ENCODE peak calls at places on chromosomes 1 and 21, in eight cellular contexts. One of them, this sample, is unnamed.

GRCh38 chr21:32770514-32771133 is 931 bp downstream of the PAXBP1 start:
- DNase-seq in psoas muscle: no peak
- DNase-seq in GM12865: peak; percentile 8
- DNase-seq in endodermal cell: no peak
- DNase-seq in WTC11: no peak
- DNase-seq in BE2C: no peak
- DNase-seq in CD8-positive, alpha-beta T cell: no peak
- DNase-seq in cardiac muscle cell: no peak
- DNase-seq in this sample: no peak

GRCh38 chr1:181089777-181090505 is 1.4 kb downstream of the IER5 start:
- DNase-seq in cardiac muscle cell: peak; percentile 77
- DNase-seq in GM12865: peak; percentile 89
- DNase-seq in BE2C: peak; percentile 68
- DNase-seq in CD8-positive, alpha-beta T cell: peak; percentile 48
- DNase-seq in endodermal cell: peak; percentile 85
- DNase-seq in psoas muscle: peak; percentile 93
- DNase-seq in WTC11: peak; percentile 63
- DNase-seq in this sample: peak; percentile 71

GRCh38 chr1:108050911-108051624 is 86.1 kb upstream of the VAV3 start:
- DNase-seq in CD8-positive, alpha-beta T cell: no peak
- DNase-seq in BE2C: no peak
- DNase-seq in GM12865: no peak
- DNase-seq in psoas muscle: no peak
- DNase-seq in WTC11: no peak
- DNase-seq in endodermal cell: peak; percentile 62
- DNase-seq in cardiac muscle cell: no peak
- DNase-seq in this sample: no peak

GRCh38 chr1:58035523-58035922 is 511.0 kb downstream of the OMA1 start:
- DNase-seq in psoas muscle: no peak
- DNase-seq in endodermal cell: peak; percentile 63
- DNase-seq in cardiac muscle cell: peak; percentile 1
- DNase-seq in BE2C: no peak
- DNase-seq in GM12865: no peak
- DNase-seq in WTC11: peak; percentile 30
- DNase-seq in CD8-positive, alpha-beta T cell: no peak
- DNase-seq in this sample: no peak

GRCh38 chr1:45325816-45326506 is 734 bp upstream of the HPDL start:
- DNase-seq in WTC11: no peak
- DNase-seq in CD8-positive, alpha-beta T cell: no peak
- DNase-seq in cardiac muscle cell: peak; percentile 38
- DNase-seq in GM12865: no peak
- DNase-seq in BE2C: no peak
- DNase-seq in endodermal cell: peak; percentile 46
- DNase-seq in psoas muscle: no peak
- DNase-seq in this sample: no peak

GRCh38 chr1:237879195-237879594 is 11.5 kb downstream of the ZP4 start:
- DNase-seq in CD8-positive, alpha-beta T cell: no peak
- DNase-seq in psoas muscle: no peak
- DNase-seq in GM12865: no peak
- DNase-seq in endodermal cell: peak; percentile 6
- DNase-seq in BE2C: no peak
- DNase-seq in WTC11: no peak
- DNase-seq in cardiac muscle cell: no peak
- DNase-seq in this sample: no peak

GRCh38 chr1:55064071-55064581 is 24.8 kb downstream of the PCSK9 start:
- DNase-seq in endodermal cell: peak; percentile 69
- DNase-seq in cardiac muscle cell: peak; percentile 30
- DNase-seq in psoas muscle: no peak
- DNase-seq in BE2C: peak; percentile 40
- DNase-seq in GM12865: peak; percentile 28
- DNase-seq in WTC11: no peak
- DNase-seq in CD8-positive, alpha-beta T cell: no peak
- DNase-seq in this sample: no peak

GRCh38 chr1:229199261-229199850 is 71.6 kb upstream of the RAB4A start:
- DNase-seq in psoas muscle: no peak
- DNase-seq in GM12865: no peak
- DNase-seq in BE2C: no peak
- DNase-seq in cardiac muscle cell: no peak
- DNase-seq in endodermal cell: no peak
- DNase-seq in CD8-positive, alpha-beta T cell: no peak
- DNase-seq in WTC11: no peak
- DNase-seq in this sample: no peak

GRCh38 chr1:18882511-18882910 is 19.8 kb downstream of the ALDH4A1 start:
- DNase-seq in CD8-positive, alpha-beta T cell: no peak
- DNase-seq in cardiac muscle cell: peak; percentile 14
- DNase-seq in endodermal cell: no peak
- DNase-seq in WTC11: no peak
- DNase-seq in psoas muscle: no peak
- DNase-seq in GM12865: no peak
- DNase-seq in BE2C: no peak
- DNase-seq in this sample: no peak

GRCh38 chr1:207510444-207510843 is 14.5 kb downstream of the CR1 start:
- DNase-seq in BE2C: no peak
- DNase-seq in GM12865: no peak
- DNase-seq in WTC11: no peak
- DNase-seq in endodermal cell: no peak
- DNase-seq in psoas muscle: no peak
- DNase-seq in CD8-positive, alpha-beta T cell: no peak
- DNase-seq in cardiac muscle cell: no peak
- DNase-seq in this sample: no peak

GRCh38 chr1:153624965-153625611 is 2.2 kb downstream of the S100A13 start:
- DNase-seq in CD8-positive, alpha-beta T cell: no peak
- DNase-seq in cardiac muscle cell: no peak
- DNase-seq in endodermal cell: no peak
- DNase-seq in psoas muscle: no peak
- DNase-seq in WTC11: no peak
- DNase-seq in BE2C: no peak
- DNase-seq in GM12865: no peak
- DNase-seq in this sample: no peak

GRCh38 chr1:203148579-203148978 is 21.1 kb downstream of the ADORA1 start:
- DNase-seq in endodermal cell: peak; percentile 41
- DNase-seq in CD8-positive, alpha-beta T cell: no peak
- DNase-seq in GM12865: no peak
- DNase-seq in cardiac muscle cell: no peak
- DNase-seq in psoas muscle: no peak
- DNase-seq in WTC11: no peak
- DNase-seq in BE2C: no peak
- DNase-seq in this sample: no peak

GRCh38 chr1:34681481-34682451 is 73.1 kb upstream of the GJB5 start:
- DNase-seq in BE2C: peak; percentile 30
- DNase-seq in WTC11: peak; percentile 89
- DNase-seq in endodermal cell: peak; percentile 96
- DNase-seq in psoas muscle: no peak
- DNase-seq in cardiac muscle cell: peak; percentile 48
- DNase-seq in GM12865: peak; percentile 54
- DNase-seq in CD8-positive, alpha-beta T cell: no peak
- DNase-seq in this sample: no peak

GRCh38 chr1:156694563-156694962 is 10.8 kb downstream of the CRABP2 start:
- DNase-seq in CD8-positive, alpha-beta T cell: no peak
- DNase-seq in psoas muscle: no peak
- DNase-seq in WTC11: no peak
- DNase-seq in GM12865: no peak
- DNase-seq in endodermal cell: no peak
- DNase-seq in BE2C: no peak
- DNase-seq in cardiac muscle cell: no peak
- DNase-seq in this sample: no peak

GRCh38 chr1:4726620-4727341 is 72.4 kb downstream of the AJAP1 start:
- DNase-seq in WTC11: no peak
- DNase-seq in BE2C: peak; percentile 63
- DNase-seq in cardiac muscle cell: no peak
- DNase-seq in endodermal cell: no peak
- DNase-seq in CD8-positive, alpha-beta T cell: no peak
- DNase-seq in psoas muscle: no peak
- DNase-seq in GM12865: no peak
- DNase-seq in this sample: no peak

GRCh38 chr1:30743584-30744059 is 14.0 kb downstream of the LAPTM5 start:
- DNase-seq in GM12865: peak; percentile 93
- DNase-seq in CD8-positive, alpha-beta T cell: peak; percentile 43
- DNase-seq in psoas muscle: no peak
- DNase-seq in BE2C: no peak
- DNase-seq in endodermal cell: no peak
- DNase-seq in WTC11: no peak
- DNase-seq in cardiac muscle cell: no peak
- DNase-seq in this sample: no peak

GRCh38 chr1:197180252-197180878 is 33.9 kb upstream of the ASPM start:
- DNase-seq in GM12865: peak; percentile 47
- DNase-seq in BE2C: no peak
- DNase-seq in psoas muscle: no peak
- DNase-seq in endodermal cell: no peak
- DNase-seq in cardiac muscle cell: peak; percentile 71
- DNase-seq in CD8-positive, alpha-beta T cell: no peak
- DNase-seq in WTC11: no peak
- DNase-seq in this sample: no peak

GRCh38 chr1:1573843-1574720 is 581 bp downstream of the SSU72 start:
- DNase-seq in endodermal cell: peak; percentile 86
- DNase-seq in GM12865: peak; percentile 77
- DNase-seq in psoas muscle: peak; percentile 84
- DNase-seq in BE2C: peak; percentile 69
- DNase-seq in WTC11: peak; percentile 67
- DNase-seq in CD8-positive, alpha-beta T cell: no peak
- DNase-seq in cardiac muscle cell: peak; percentile 75
- DNase-seq in this sample: no peak

GRCh38 chr1:154955039-154955717 is 721 bp downstream of the PBXIP1 start:
- DNase-seq in BE2C: peak; percentile 57
- DNase-seq in WTC11: peak; percentile 49
- DNase-seq in endodermal cell: peak; percentile 81
- DNase-seq in cardiac muscle cell: peak; percentile 83
- DNase-seq in GM12865: peak; percentile 95
- DNase-seq in psoas muscle: peak; percentile 71
- DNase-seq in CD8-positive, alpha-beta T cell: peak; percentile 86
- DNase-seq in this sample: no peak

GRCh38 chr1:111290640-111291039 is at the start of gene CHIA:
- DNase-seq in endodermal cell: no peak
- DNase-seq in cardiac muscle cell: peak; percentile 27
- DNase-seq in CD8-positive, alpha-beta T cell: no peak
- DNase-seq in psoas muscle: no peak
- DNase-seq in WTC11: no peak
- DNase-seq in GM12865: no peak
- DNase-seq in BE2C: no peak
- DNase-seq in this sample: no peak

GRCh38 chr1:223706077-223706988 is 6.0 kb upstream of the CAPN2 start:
- DNase-seq in endodermal cell: peak; percentile 51
- DNase-seq in GM12865: no peak
- DNase-seq in CD8-positive, alpha-beta T cell: no peak
- DNase-seq in WTC11: no peak
- DNase-seq in psoas muscle: no peak
- DNase-seq in cardiac muscle cell: peak; percentile 96
- DNase-seq in BE2C: peak; percentile 55
- DNase-seq in this sample: no peak

GRCh38 chr1:54341763-54342162 is 64.4 kb downstream of the SSBP3 start:
- DNase-seq in cardiac muscle cell: no peak
- DNase-seq in CD8-positive, alpha-beta T cell: no peak
- DNase-seq in BE2C: no peak
- DNase-seq in GM12865: no peak
- DNase-seq in endodermal cell: no peak
- DNase-seq in psoas muscle: no peak
- DNase-seq in WTC11: no peak
- DNase-seq in this sample: no peak

GRCh38 chr1:225668222-225668621 is 15.3 kb upstream of the ENAH start:
- DNase-seq in WTC11: no peak
- DNase-seq in GM12865: no peak
- DNase-seq in endodermal cell: no peak
- DNase-seq in BE2C: no peak
- DNase-seq in psoas muscle: no peak
- DNase-seq in cardiac muscle cell: no peak
- DNase-seq in CD8-positive, alpha-beta T cell: no peak
- DNase-seq in this sample: no peak

DNA sequence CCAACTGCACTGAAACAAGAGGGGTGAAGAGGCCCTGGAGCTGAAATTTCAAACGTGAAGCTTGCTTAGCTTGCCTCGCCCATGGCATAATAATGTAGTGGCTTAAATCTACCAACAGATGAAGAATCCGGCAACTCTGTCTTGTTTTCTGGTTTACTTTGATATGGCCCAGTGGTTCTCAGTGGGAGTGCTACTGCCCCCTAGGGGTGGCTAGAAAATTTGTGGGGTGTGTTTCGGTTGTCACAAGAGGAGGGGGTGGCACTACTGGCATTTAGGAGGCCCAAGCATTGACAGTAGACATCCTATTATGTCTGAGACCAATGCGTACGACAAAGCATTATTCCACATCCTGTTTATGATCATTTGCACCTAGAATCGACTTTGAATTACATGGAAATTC is 51.9 kb upstream of the C8B start:
- DNase-seq in cardiac muscle cell: peak; percentile 13
- DNase-seq in psoas muscle: no peak
- DNase-seq in GM12865: peak; percentile 4
- DNase-seq in WTC11: peak; percentile 59
- DNase-seq in endodermal cell: peak; percentile 77
- DNase-seq in CD8-positive, alpha-beta T cell: no peak
- DNase-seq in BE2C: no peak
- DNase-seq in this sample: no peak
- TF ChIP-seq CTCF in cardiac muscle cell: peak; percentile 40
- TF ChIP-seq CTCF in psoas muscle: no peak
- TF ChIP-seq CTCF in GM12865: peak; percentile 18
- TF ChIP-seq CTCF in WTC11: peak; percentile 66
- TF ChIP-seq CTCF in endodermal cell: peak; percentile 85
- TF ChIP-seq CTCF in CD8-positive, alpha-beta T cell: no peak
- TF ChIP-seq CTCF in BE2C: peak; percentile 35
- TF ChIP-seq CTCF in this sample: no peak

GRCh38 chr1:8836228-8836627 is 18.8 kb upstream of the RERE start:
- DNase-seq in cardiac muscle cell: no peak
- DNase-seq in WTC11: no peak
- DNase-seq in endodermal cell: no peak
- DNase-seq in psoas muscle: no peak
- DNase-seq in GM12865: no peak
- DNase-seq in BE2C: no peak
- DNase-seq in CD8-positive, alpha-beta T cell: no peak
- DNase-seq in this sample: no peak

GRCh38 chr1:8825985-8826481 is 8.6 kb upstream of the RERE start:
- DNase-seq in GM12865: no peak
- DNase-seq in endodermal cell: peak; percentile 68
- DNase-seq in cardiac muscle cell: peak; percentile 69
- DNase-seq in psoas muscle: no peak
- DNase-seq in BE2C: no peak
- DNase-seq in WTC11: no peak
- DNase-seq in CD8-positive, alpha-beta T cell: no peak
- DNase-seq in this sample: no peak

GRCh38 chr1:8831329-8831728 is 13.9 kb upstream of the RERE start:
- DNase-seq in CD8-positive, alpha-beta T cell: no peak
- DNase-seq in WTC11: no peak
- DNase-seq in GM12865: no peak
- DNase-seq in endodermal cell: peak; percentile 58
- DNase-seq in cardiac muscle cell: peak; percentile 49
- DNase-seq in BE2C: no peak
- DNase-seq in psoas muscle: no peak
- DNase-seq in this sample: no peak
- TF ChIP-seq CTCF in CD8-positive, alpha-beta T cell: no peak
- TF ChIP-seq CTCF in WTC11: no peak
- TF ChIP-seq CTCF in GM12865: no peak
- TF ChIP-seq CTCF in endodermal cell: peak; percentile 76
- TF ChIP-seq CTCF in cardiac muscle cell: peak; percentile 52
- TF ChIP-seq CTCF in BE2C: peak; percentile 32
- TF ChIP-seq CTCF in psoas muscle: peak; percentile 9
- TF ChIP-seq CTCF in this sample: no peak

GRCh38 chr1:6162773-6163172 is 17.3 kb downstream of the CHD5 start:
- DNase-seq in psoas muscle: no peak
- DNase-seq in cardiac muscle cell: no peak
- DNase-seq in endodermal cell: peak; percentile 82
- DNase-seq in WTC11: peak; percentile 67
- DNase-seq in GM12865: no peak
- DNase-seq in CD8-positive, alpha-beta T cell: no peak
- DNase-seq in BE2C: peak; percentile 56
- DNase-seq in this sample: no peak
- TF ChIP-seq CTCF in psoas muscle: no peak
- TF ChIP-seq CTCF in cardiac muscle cell: no peak
- TF ChIP-seq CTCF in endodermal cell: peak; percentile 53
- TF ChIP-seq CTCF in WTC11: no peak
- TF ChIP-seq CTCF in GM12865: no peak
- TF ChIP-seq CTCF in CD8-positive, alpha-beta T cell: no peak
- TF ChIP-seq CTCF in BE2C: peak; percentile 26
- TF ChIP-seq CTCF in this sample: no peak

GRCh38 chr1:178055093-178055492 is 38.8 kb upstream of the RASAL2 start:
- DNase-seq in GM12865: no peak
- DNase-seq in CD8-positive, alpha-beta T cell: no peak
- DNase-seq in WTC11: peak; percentile 59
- DNase-seq in psoas muscle: no peak
- DNase-seq in endodermal cell: peak; percentile 89
- DNase-seq in BE2C: no peak
- DNase-seq in cardiac muscle cell: peak; percentile 45
- DNase-seq in this sample: no peak
- TF ChIP-seq CTCF in GM12865: peak; percentile 9
- TF ChIP-seq CTCF in CD8-positive, alpha-beta T cell: no peak
- TF ChIP-seq CTCF in WTC11: no peak
- TF ChIP-seq CTCF in psoas muscle: peak; percentile 29
- TF ChIP-seq CTCF in endodermal cell: peak; percentile 73
- TF ChIP-seq CTCF in BE2C: peak; percentile 9
- TF ChIP-seq CTCF in cardiac muscle cell: peak; percentile 24
- TF ChIP-seq CTCF in this sample: no peak

This sample was measured in activated B cell treated with CpG ODN at 0.5 μM for 24 hours.